ENCODE peak calls at places on chromosomes 12 and 14, in eight cellular contexts. M is MCF 10A; F is HFFc6; Q is naive B cell; J is trophoblast cell; I is stimulated activated CD4-positive, alpha-beta T cell treated with anti-CD3 and anti-CD28 coated beads, Interleukin-2, amount 100 ng/mL, for 24 hours; H is pulmonary artery endothelial cell; Z is coronary artery. E is an unnamed sample.

GRCh38 chr12:58346032-58346632 is 404.8 kb downstream of the ATP23 start:
- DNase-seq in M (peak), F (peak), Q (peak), J (peak), I (no peak), H (no peak), Z (no peak), E (peak)

GRCh38 chr12:123436017-123436964 is at the start of gene RILPL2:
- DNase-seq in M (peak), F (peak), Q (peak), J (peak), I (peak), H (peak), Z (peak), E (peak)

GRCh38 chr12:54431911-54432814 is 13.1 kb upstream of the ITGA5 start:
- DNase-seq in M (peak), F (peak), Q (no peak), J (peak), I (peak), H (peak), Z (peak), E (no peak)

GRCh38 chr12:62846506-62846905 is 88.4 kb downstream of the PPM1H start:
- DNase-seq in M (no peak), F (peak), Q (no peak), J (peak), I (no peak), H (no peak), Z (no peak), E (peak)

GRCh38 chr12:4145990-4146859 is 127.3 kb upstream of the CCND2 start:
- DNase-seq in M (no peak), F (no peak), Q (peak), J (no peak), I (peak), H (no peak), Z (peak), E (no peak)

GRCh38 chr14:54567634-54568561 is 970 bp downstream of the SAMD4A start:
- DNase-seq in M (peak), F (no peak), Q (peak), J (peak), I (peak), H (no peak), Z (peak), E (peak)

GRCh38 chr12:119624971-119625370 is 31.4 kb downstream of the TMEM233 start:
- DNase-seq in M (peak), F (no peak), Q (no peak), J (no peak), I (no peak), H (no peak), Z (no peak), E (no peak)

GRCh38 chr14:61099221-61099835 is 118.3 kb downstream of the SLC38A6 start:
- DNase-seq in M (no peak), F (no peak), Q (no peak), J (no peak), I (no peak), H (no peak), Z (no peak), E (no peak)

GRCh38 chr12:124551268-124552144 is 15.9 kb downstream of the NCOR2 start:
- DNase-seq in M (no peak), F (no peak), Q (peak), J (peak), I (no peak), H (no peak), Z (no peak), E (no peak)

GRCh38 chr14:105475916-105476845 is 1.6 kb downstream of the CRIP2 start:
- DNase-seq in M (peak), F (no peak), Q (no peak), J (peak), I (no peak), H (no peak), Z (peak), E (no peak)

GRCh38 chr14:73491256-73491976 is 683 bp downstream of the RIOX1 start:
- DNase-seq in M (peak), F (peak), Q (peak), J (peak), I (peak), H (peak), Z (no peak), E (peak)

GRCh38 chr12:51343201-51343600 is 3.3 kb downstream of the CELA1 start:
- DNase-seq in M (no peak), F (no peak), Q (no peak), J (peak), I (no peak), H (no peak), Z (no peak), E (no peak)

GRCh38 chr12:130335517-130336392 is 1.9 kb upstream of the PIWIL1 start:
- DNase-seq in M (peak), F (peak), Q (no peak), J (peak), I (no peak), H (peak), Z (no peak), E (peak)

GRCh38 chr12:49098035-49098451 is 3.4 kb upstream of the DHH start:
- DNase-seq in M (peak), F (peak), Q (peak), J (peak), I (peak), H (no peak), Z (no peak), E (no peak)

GRCh38 chr12:47886471-47887240 is 18.1 kb downstream of the VDR start:
- DNase-seq in M (no peak), F (no peak), Q (no peak), J (no peak), I (no peak), H (no peak), Z (no peak), E (no peak)

GRCh38 chr12:67436230-67436629 is 167.1 kb downstream of the CAND1 start:
- DNase-seq in M (no peak), F (no peak), Q (no peak), J (no peak), I (no peak), H (no peak), Z (no peak), E (no peak)

GRCh38 chr12:3977621-3978020 is 104.4 kb upstream of the PARP11 start:
- DNase-seq in M (no peak), F (no peak), Q (no peak), J (peak), I (no peak), H (no peak), Z (peak), E (no peak)

GRCh38 chr12:64525461-64526160 is 73.7 kb downstream of the TBK1 start:
- DNase-seq in M (no peak), F (no peak), Q (no peak), J (no peak), I (no peak), H (no peak), Z (no peak), E (no peak)

GRCh38 chr12:98752726-98753125 is 107.6 kb downstream of the APAF1 start:
- DNase-seq in M (peak), F (peak), Q (no peak), J (no peak), I (no peak), H (no peak), Z (no peak), E (peak)

GRCh38 chr12:75528272-75528671 is 16.9 kb upstream of the KRR1 start:
- DNase-seq in M (no peak), F (no peak), Q (no peak), J (no peak), I (no peak), H (no peak), Z (no peak), E (no peak)

GRCh38 chr12:116821291-116821690 is 60.0 kb downstream of the HRK start:
- DNase-seq in M (no peak), F (no peak), Q (no peak), J (no peak), I (no peak), H (no peak), Z (no peak), E (no peak)

GRCh38 chr12:102973583-102973982 is 16.1 kb downstream of the ASCL1 start:
- DNase-seq in M (no peak), F (no peak), Q (no peak), J (no peak), I (no peak), H (no peak), Z (no peak), E (no peak)

E was measured in brain microvascular endothelial cell.